ENCODE peak calls at places on chromosomes 2 and 18, in six cellular contexts. One of them, this sample, is unnamed.

GRCh38 chr2:43224131-43224570 is 2.3 kb downstream of the ZFP36L2 start:
- DNase-seq in GM23338: peak
- DNase-seq in heart left ventricle: peak
- DNase-seq in AG09309: no peak
- DNase-seq in body of pancreas: peak
- DNase-seq in DND-41: peak
- DNase-seq in this sample: no peak

GRCh38 chr2:179800776-179801175 is 60.6 kb downstream of the ZNF385B start:
- DNase-seq in GM23338: no peak
- DNase-seq in heart left ventricle: no peak
- DNase-seq in AG09309: no peak
- DNase-seq in body of pancreas: no peak
- DNase-seq in DND-41: no peak
- DNase-seq in this sample: no peak

GRCh38 chr2:212974692-212975091 is 176.7 kb downstream of the IKZF2 start:
- DNase-seq in GM23338: no peak
- DNase-seq in heart left ventricle: no peak
- DNase-seq in AG09309: peak
- DNase-seq in body of pancreas: no peak
- DNase-seq in DND-41: no peak
- DNase-seq in this sample: peak

GRCh38 chr2:202718614-202719013 is 83.8 kb downstream of the FAM117B start:
- DNase-seq in GM23338: no peak
- DNase-seq in heart left ventricle: no peak
- DNase-seq in AG09309: no peak
- DNase-seq in body of pancreas: no peak
- DNase-seq in DND-41: no peak
- DNase-seq in this sample: no peak

GRCh38 chr2:238493411-238493810 is 66.7 kb downstream of the ASB1 start:
- DNase-seq in GM23338: no peak
- DNase-seq in heart left ventricle: no peak
- DNase-seq in AG09309: no peak
- DNase-seq in body of pancreas: no peak
- DNase-seq in DND-41: no peak
- DNase-seq in this sample: no peak

GRCh38 chr2:72913531-72914225 is 3.6 kb upstream of the EMX1 start:
- DNase-seq in GM23338: peak
- DNase-seq in heart left ventricle: no peak
- DNase-seq in AG09309: no peak
- DNase-seq in body of pancreas: no peak
- DNase-seq in DND-41: no peak
- DNase-seq in this sample: no peak

GRCh38 chr18:79206444-79206843 is 137.2 kb downstream of the ATP9B start:
- DNase-seq in GM23338: no peak
- DNase-seq in heart left ventricle: no peak
- DNase-seq in AG09309: no peak
- DNase-seq in body of pancreas: no peak
- DNase-seq in DND-41: no peak
- DNase-seq in this sample: no peak

GRCh38 chr2:40279001-40279400 is 172.9 kb downstream of the SLC8A1 start:
- DNase-seq in GM23338: no peak
- DNase-seq in heart left ventricle: no peak
- DNase-seq in AG09309: no peak
- DNase-seq in body of pancreas: no peak
- DNase-seq in DND-41: no peak
- DNase-seq in this sample: no peak

GRCh38 chr2:199914372-199914958 is 3.4 kb downstream of the C2orf69 start:
- DNase-seq in GM23338: no peak
- DNase-seq in heart left ventricle: no peak
- DNase-seq in AG09309: no peak
- DNase-seq in body of pancreas: no peak
- DNase-seq in DND-41: no peak
- DNase-seq in this sample: no peak

GRCh38 chr2:62208082-62208757 is 12.3 kb downstream of the B3GNT2 start:
- DNase-seq in GM23338: no peak
- DNase-seq in heart left ventricle: no peak
- DNase-seq in AG09309: no peak
- DNase-seq in body of pancreas: no peak
- DNase-seq in DND-41: no peak
- DNase-seq in this sample: no peak
- H3K4me3 ChIP-seq in GM23338: no peak
- H3K4me3 ChIP-seq in heart left ventricle: no peak
- H3K4me3 ChIP-seq in AG09309: no peak
- H3K4me3 ChIP-seq in body of pancreas: no peak
- H3K4me3 ChIP-seq in DND-41: no peak
- H3K4me3 ChIP-seq in this sample: no peak

GRCh38 chr2:19990416-19990728 is 467 bp upstream of the WDR35 start:
- DNase-seq in GM23338: no peak
- DNase-seq in heart left ventricle: no peak
- DNase-seq in AG09309: no peak
- DNase-seq in body of pancreas: no peak
- DNase-seq in DND-41: no peak
- DNase-seq in this sample: no peak
- H3K4me3 ChIP-seq in GM23338: peak
- H3K4me3 ChIP-seq in heart left ventricle: peak
- H3K4me3 ChIP-seq in AG09309: peak
- H3K4me3 ChIP-seq in body of pancreas: peak
- H3K4me3 ChIP-seq in DND-41: no peak
- H3K4me3 ChIP-seq in this sample: peak

GRCh38 chr2:176138526-176139169 is 9.1 kb downstream of the HOXD8 start:
- DNase-seq in GM23338: no peak
- DNase-seq in heart left ventricle: no peak
- DNase-seq in AG09309: no peak
- DNase-seq in body of pancreas: no peak
- DNase-seq in DND-41: no peak
- DNase-seq in this sample: no peak
- H3K4me3 ChIP-seq in GM23338: no peak
- H3K4me3 ChIP-seq in heart left ventricle: no peak
- H3K4me3 ChIP-seq in AG09309: no peak
- H3K4me3 ChIP-seq in body of pancreas: no peak
- H3K4me3 ChIP-seq in DND-41: no peak
- H3K4me3 ChIP-seq in this sample: peak

GRCh38 chr2:165630276-165630675 is 160.8 kb downstream of the CSRNP3 start:
- DNase-seq in GM23338: no peak
- DNase-seq in heart left ventricle: no peak
- DNase-seq in AG09309: no peak
- DNase-seq in body of pancreas: no peak
- DNase-seq in DND-41: no peak
- DNase-seq in this sample: no peak

GRCh38 chr2:165634282-165634681 is 159.8 kb downstream of the GALNT3 start:
- DNase-seq in GM23338: peak
- DNase-seq in heart left ventricle: no peak
- DNase-seq in AG09309: no peak
- DNase-seq in body of pancreas: no peak
- DNase-seq in DND-41: no peak
- DNase-seq in this sample: no peak

GRCh38 chr2:165633431-165633830 is 160.6 kb downstream of the GALNT3 start:
- DNase-seq in GM23338: peak
- DNase-seq in heart left ventricle: no peak
- DNase-seq in AG09309: no peak
- DNase-seq in body of pancreas: no peak
- DNase-seq in DND-41: no peak
- DNase-seq in this sample: no peak

GRCh38 chr2:165634855-165635254 is 159.2 kb downstream of the GALNT3 start:
- DNase-seq in GM23338: peak
- DNase-seq in heart left ventricle: peak
- DNase-seq in AG09309: no peak
- DNase-seq in body of pancreas: peak
- DNase-seq in DND-41: no peak
- DNase-seq in this sample: peak

GRCh38 chr2:165632594-165632993 is 161.5 kb downstream of the GALNT3 start:
- DNase-seq in GM23338: no peak
- DNase-seq in heart left ventricle: no peak
- DNase-seq in AG09309: no peak
- DNase-seq in body of pancreas: no peak
- DNase-seq in DND-41: no peak
- DNase-seq in this sample: no peak
- H3K4me3 ChIP-seq in GM23338: no peak
- H3K4me3 ChIP-seq in heart left ventricle: no peak
- H3K4me3 ChIP-seq in AG09309: no peak
- H3K4me3 ChIP-seq in body of pancreas: no peak
- H3K4me3 ChIP-seq in DND-41: no peak
- H3K4me3 ChIP-seq in this sample: no peak

GRCh38 chr2:67566292-67566691 is 169.2 kb downstream of the ETAA1 start:
- DNase-seq in GM23338: no peak
- DNase-seq in heart left ventricle: no peak
- DNase-seq in AG09309: no peak
- DNase-seq in body of pancreas: no peak
- DNase-seq in DND-41: no peak
- DNase-seq in this sample: no peak
- H3K4me3 ChIP-seq in GM23338: no peak
- H3K4me3 ChIP-seq in heart left ventricle: no peak
- H3K4me3 ChIP-seq in AG09309: no peak
- H3K4me3 ChIP-seq in body of pancreas: no peak
- H3K4me3 ChIP-seq in DND-41: no peak
- H3K4me3 ChIP-seq in this sample: no peak